ENCODE peak calls at places on chromosomes 6 and 20, in four cellular contexts. N is uterus, D is PC-3, R is left ventricle myocardium inferior. A is an unnamed sample.

GRCh38 chr6:17276766-17277165 is 4.4 kb upstream of the RBM24 start:
- DNase-seq in N (no peak), D (no peak), R (peak; percentile 32), A (no peak)

GRCh38 chr6:167402195-167402686 is 77.4 kb downstream of the TTLL2 start:
- DNase-seq in N (no peak), D (no peak), R (no peak), A (no peak)

GRCh38 chr6:47098570-47098993 is 56.5 kb upstream of the ADGRF1 start:
- DNase-seq in N (peak; percentile 84), D (no peak), R (no peak), A (no peak)

GRCh38 chr6:138328210-138328609 is 49.5 kb upstream of the SMIM28 start:
- DNase-seq in N (no peak), D (no peak), R (no peak), A (no peak)

GRCh38 chr6:23713211-23713610 is 412.8 kb upstream of the NRSN1 start:
- DNase-seq in N (no peak), D (no peak), R (no peak), A (no peak)

GRCh38 chr6:33201147-33201545 is 479 bp downstream of the SLC39A7 start:
- DNase-seq in N (no peak), D (no peak), R (no peak), A (no peak)

GRCh38 chr20:58888103-58888502 is 35.6 kb downstream of the GNAS start:
- DNase-seq in N (no peak), D (no peak), R (no peak), A (no peak)

GRCh38 chr6:56853541-56853940 is 101.4 kb upstream of the BEND6 start:
- DNase-seq in N (no peak), D (no peak), R (no peak), A (no peak)

GRCh38 chr20:17161661-17162410 is 65.0 kb upstream of the PCSK2 start:
- DNase-seq in N (no peak), D (no peak), R (no peak), A (no peak)

GRCh38 chr6:170421921-170422320 is 115.4 kb downstream of the FAM120B start:
- DNase-seq in N (no peak), D (peak; percentile 15), R (no peak), A (no peak)

GRCh38 chr20:31517373-31517772 is 3.1 kb downstream of the HM13 start:
- DNase-seq in N (no peak), D (peak; percentile 73), R (peak; percentile 25), A (peak; percentile 30)

GRCh38 chr20:15236812-15237211 is 899.4 kb upstream of the FLRT3 start:
- DNase-seq in N (no peak), D (peak; percentile 87), R (no peak), A (no peak)

GRCh38 chr20:15227102-15227501 is 889.7 kb upstream of the FLRT3 start:
- DNase-seq in N (no peak), D (no peak), R (no peak), A (no peak)

GRCh38 chr20:15235799-15236198 is 898.4 kb upstream of the FLRT3 start:
- DNase-seq in N (no peak), D (no peak), R (no peak), A (no peak)

GRCh38 chr20:15232243-15232642 is 894.8 kb upstream of the FLRT3 start:
- DNase-seq in N (no peak), D (no peak), R (no peak), A (no peak)
- TF ChIP-seq CTCF in N (no peak), D (no peak), R (no peak), A (no peak)

GRCh38 chr20:43389839-43390626 is 67.7 kb upstream of the SRSF6 start:
- DNase-seq in N (no peak), D (no peak), R (no peak), A (no peak)
- TF ChIP-seq CTCF in N (no peak), D (peak; percentile 51), R (peak; percentile 48), A (peak; percentile 65)

GRCh38 chr6:37546141-37546871 is 46.6 kb upstream of the CCDC167 start:
- DNase-seq in N (no peak), D (no peak), R (no peak), A (no peak)
- TF ChIP-seq CTCF in N (no peak), D (no peak), R (no peak), A (no peak)

DNA sequence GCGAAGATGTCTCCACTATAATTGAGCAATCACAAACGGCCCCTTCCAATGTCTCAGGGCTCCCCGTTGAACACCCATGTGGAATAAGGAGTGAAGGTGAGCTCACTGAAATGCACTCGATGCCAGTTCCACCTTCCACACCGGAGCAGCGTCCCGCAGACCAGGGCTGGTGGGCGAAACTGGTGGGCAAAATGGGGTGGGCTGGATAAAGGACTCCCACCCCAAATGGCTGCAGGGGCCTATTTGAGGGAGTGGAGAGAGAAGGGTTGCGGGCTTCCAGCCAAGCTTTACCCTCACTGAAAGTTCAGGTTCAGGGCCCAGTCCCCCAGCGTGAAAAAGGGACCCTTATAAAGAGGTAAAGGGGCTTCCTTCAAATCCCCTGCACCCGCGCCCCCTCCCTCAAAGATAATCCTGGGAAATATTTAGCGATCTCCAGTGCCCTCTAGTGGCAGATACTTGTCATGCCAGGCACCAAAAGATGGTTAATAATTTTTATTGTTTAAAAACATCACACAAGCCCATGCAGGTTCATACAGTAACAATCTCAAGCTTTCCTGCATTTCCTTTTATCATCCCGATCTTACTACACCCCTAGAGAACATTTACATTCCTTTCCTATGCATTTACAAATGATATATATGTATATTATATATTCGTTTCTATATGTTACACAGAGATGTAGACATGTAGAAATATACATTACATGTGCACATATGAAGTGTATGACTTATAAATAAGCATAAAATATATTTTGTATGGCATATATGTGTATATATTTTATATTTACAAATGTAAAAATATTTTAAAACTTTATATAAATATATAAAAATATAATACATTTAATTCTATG is 58.2 kb upstream of the NKX2-2 start:
- DNase-seq in N (no peak), D (peak; percentile 34), R (no peak), A (no peak)
- TF ChIP-seq CTCF in N (peak; percentile 38), D (peak; percentile 95), R (peak; percentile 86), A (peak; percentile 97)

DNA sequence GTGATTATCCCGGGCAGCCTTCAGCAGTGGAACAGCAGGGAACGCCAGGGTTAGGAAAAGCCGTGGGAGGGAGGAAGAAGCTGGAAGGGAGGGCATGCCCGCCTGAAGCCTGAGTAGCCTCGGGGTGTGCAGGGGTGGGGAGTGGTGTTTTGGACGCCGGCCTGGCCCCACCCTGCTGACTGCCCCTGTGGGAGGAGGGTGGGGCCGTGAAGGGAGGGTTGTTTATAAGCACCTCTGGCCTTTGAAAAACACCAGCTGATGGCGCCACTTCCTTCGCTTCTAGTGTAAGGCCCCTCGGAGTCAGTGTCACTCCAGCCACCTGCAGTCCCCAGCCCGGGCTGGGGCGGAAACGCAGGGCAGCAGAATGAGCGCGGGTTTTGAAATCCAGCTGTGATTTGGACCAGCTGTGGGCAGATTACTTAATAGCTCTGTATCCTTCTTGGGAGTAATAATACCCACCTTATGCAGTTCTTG is 52.8 kb upstream of the BMP6 start:
- DNase-seq in N (peak; percentile 19), D (peak; percentile 87), R (peak; percentile 36), A (no peak)
- TF ChIP-seq CTCF in N (no peak), D (peak; percentile 55), R (peak; percentile 13), A (peak; percentile 20)

GRCh38 chr6:71194730-71195129 is 93.9 kb upstream of the OGFRL1 start:
- DNase-seq in N (no peak), D (peak; percentile 63), R (no peak), A (no peak)

GRCh38 chr6:71187136-71187535 is 101.5 kb upstream of the OGFRL1 start:
- DNase-seq in N (no peak), D (no peak), R (no peak), A (no peak)

DNA sequence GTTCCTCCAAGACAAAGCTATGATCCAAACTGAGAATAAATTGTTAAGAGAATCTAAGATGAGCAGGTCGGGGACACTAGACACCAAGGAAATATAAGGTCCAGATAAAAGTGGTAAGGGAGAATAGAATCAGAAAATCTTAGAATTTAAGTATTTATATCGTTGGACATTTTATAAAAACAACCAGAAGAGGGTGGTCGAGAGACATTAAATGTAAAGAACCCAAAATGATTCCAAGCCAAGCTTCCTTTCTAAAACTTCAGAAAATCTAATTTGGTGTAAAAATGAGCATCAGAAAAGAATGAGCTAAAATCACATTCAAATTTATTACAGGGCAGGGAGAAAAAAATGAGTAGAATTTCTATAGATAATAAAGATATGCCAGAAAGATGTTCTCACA is 97.8 kb upstream of the OGFRL1 start:
- DNase-seq in N (no peak), D (peak; percentile 58), R (no peak), A (no peak)
- TF ChIP-seq CTCF in N (peak; percentile 16), D (peak; percentile 61), R (peak; percentile 50), A (peak; percentile 46)

A was measured in progenitor cell of endocrine pancreas.